ENCODE peak calls at places on chromosomes 3 and 15, in seven cellular contexts. V, F, S, U, G, D and Q are unnamed samples.

GRCh38 chr3:14510838-14511622 is 29.1 kb downstream of the GRIP2 start:
- DNase-seq in V (no peak), F (no peak), S (no peak), U (no peak), G (no peak), D (no peak), Q (no peak)

GRCh38 chr3:192514754-192515660 is 212.3 kb downstream of the FGF12 start:
- DNase-seq in V (no peak), F (no peak), S (peak; percentile 8), U (no peak), G (peak; percentile 80), D (no peak), Q (no peak)

GRCh38 chr15:22930782-22931484 is 49.2 kb downstream of the CYFIP1 start:
- DNase-seq in V (no peak), F (no peak), S (no peak), U (no peak), G (no peak), D (no peak), Q (peak; percentile 17)

GRCh38 chr3:127750226-127751031 is 71.9 kb downstream of the MGLL start:
- DNase-seq in V (no peak), F (no peak), S (peak; percentile 19), U (no peak), G (no peak), D (no peak), Q (peak; percentile 98)

GRCh38 chr3:66413151-66413751 is 87.6 kb downstream of the LRIG1 start:
- DNase-seq in V (no peak), F (no peak), S (peak; percentile 16), U (no peak), G (peak; percentile 29), D (no peak), Q (no peak)

GRCh38 chr3:23542079-23542478 is 263.7 kb upstream of the UBE2E1 start:
- DNase-seq in V (no peak), F (no peak), S (no peak), U (no peak), G (no peak), D (no peak), Q (no peak)

GRCh38 chr3:15220056-15220455 is 14.0 kb downstream of the CAPN7 start:
- DNase-seq in V (no peak), F (no peak), S (no peak), U (no peak), G (no peak), D (no peak), Q (no peak)

GRCh38 chr3:153250450-153250849 is 88.4 kb downstream of the RAP2B start:
- DNase-seq in V (no peak), F (no peak), S (no peak), U (no peak), G (no peak), D (no peak), Q (no peak)

GRCh38 chr3:167467848-167468611 is 5.8 kb downstream of the SERPINI2 start:
- DNase-seq in V (no peak), F (no peak), S (no peak), U (no peak), G (peak; percentile 5), D (no peak), Q (no peak)

GRCh38 chr15:86066174-86066829 is 13.4 kb upstream of the AGBL1 start:
- DNase-seq in V (no peak), F (no peak), S (no peak), U (no peak), G (no peak), D (no peak), Q (no peak)

GRCh38 chr3:65685621-65686020 is 353.1 kb downstream of the MAGI1 start:
- DNase-seq in V (no peak), F (no peak), S (no peak), U (no peak), G (no peak), D (no peak), Q (no peak)

GRCh38 chr3:31831526-31832034 is 149.5 kb downstream of the OSBPL10 start:
- DNase-seq in V (no peak), F (no peak), S (no peak), U (no peak), G (no peak), D (no peak), Q (no peak)